ENCODE peak calls at places on chromosomes 7 and 10, in five cellular contexts. One of them, this sample, is unnamed.

GRCh38 chr7:100369105-100369504 is 4.2 kb upstream of the PILRA start:
- DNase-seq in CD8-positive, alpha-beta T cell: no peak
- DNase-seq in heart right ventricle: peak
- DNase-seq in colonic mucosa: peak
- DNase-seq in upper lobe of right lung: peak
- DNase-seq in this sample: no peak

GRCh38 chr7:2204446-2204845 is 28.3 kb downstream of the MAD1L1 start:
- DNase-seq in heart right ventricle: no peak
- DNase-seq in CD8-positive, alpha-beta T cell: no peak
- DNase-seq in colonic mucosa: no peak
- DNase-seq in upper lobe of right lung: peak
- DNase-seq in this sample: no peak

GRCh38 chr7:1008733-1009363 is 25.9 kb downstream of the CYP2W1 start:
- DNase-seq in CD8-positive, alpha-beta T cell: no peak
- DNase-seq in colonic mucosa: no peak
- DNase-seq in upper lobe of right lung: no peak
- DNase-seq in heart right ventricle: no peak
- DNase-seq in this sample: no peak

GRCh38 chr10:126439947-126440346 is 51.7 kb upstream of the ADAM12 start:
- DNase-seq in heart right ventricle: no peak
- DNase-seq in colonic mucosa: no peak
- DNase-seq in CD8-positive, alpha-beta T cell: no peak
- DNase-seq in upper lobe of right lung: no peak
- DNase-seq in this sample: no peak

GRCh38 chr7:121831320-121831719 is 41.6 kb upstream of the PTPRZ1 start:
- DNase-seq in colonic mucosa: no peak
- DNase-seq in heart right ventricle: no peak
- DNase-seq in upper lobe of right lung: no peak
- DNase-seq in CD8-positive, alpha-beta T cell: no peak
- DNase-seq in this sample: no peak

GRCh38 chr7:24549961-24550360 is 23.3 kb upstream of the PALS2 start:
- DNase-seq in heart right ventricle: no peak
- DNase-seq in colonic mucosa: no peak
- DNase-seq in CD8-positive, alpha-beta T cell: no peak
- DNase-seq in upper lobe of right lung: no peak
- DNase-seq in this sample: no peak

GRCh38 chr10:4733150-4733842 is 92.7 kb upstream of the AKR1E2 start:
- DNase-seq in heart right ventricle: no peak
- DNase-seq in colonic mucosa: no peak
- DNase-seq in upper lobe of right lung: no peak
- DNase-seq in CD8-positive, alpha-beta T cell: no peak
- DNase-seq in this sample: no peak

GRCh38 chr7:157502701-157503111 is 165.9 kb downstream of the DNAJB6 start:
- DNase-seq in CD8-positive, alpha-beta T cell: peak
- DNase-seq in upper lobe of right lung: peak
- DNase-seq in colonic mucosa: no peak
- DNase-seq in heart right ventricle: no peak
- DNase-seq in this sample: no peak

GRCh38 chr7:150343225-150343624 is 1.8 kb upstream of the RARRES2 start:
- DNase-seq in CD8-positive, alpha-beta T cell: no peak
- DNase-seq in upper lobe of right lung: peak
- DNase-seq in colonic mucosa: no peak
- DNase-seq in heart right ventricle: no peak
- DNase-seq in this sample: no peak

GRCh38 chr10:110376021-110376773 is 71.5 kb upstream of the SMNDC1 start:
- DNase-seq in heart right ventricle: peak
- DNase-seq in CD8-positive, alpha-beta T cell: no peak
- DNase-seq in upper lobe of right lung: peak
- DNase-seq in colonic mucosa: no peak
- DNase-seq in this sample: no peak

GRCh38 chr7:85750454-85750949 is 563.6 kb upstream of the SEMA3D start:
- DNase-seq in upper lobe of right lung: no peak
- DNase-seq in CD8-positive, alpha-beta T cell: no peak
- DNase-seq in colonic mucosa: peak
- DNase-seq in heart right ventricle: no peak
- DNase-seq in this sample: peak

GRCh38 chr7:13411641-13412040 is 577.8 kb downstream of the ETV1 start:
- DNase-seq in upper lobe of right lung: no peak
- DNase-seq in heart right ventricle: no peak
- DNase-seq in colonic mucosa: no peak
- DNase-seq in CD8-positive, alpha-beta T cell: no peak
- DNase-seq in this sample: peak

GRCh38 chr10:93352638-93353383 is 129.3 kb downstream of the MYOF start:
- DNase-seq in colonic mucosa: no peak
- DNase-seq in CD8-positive, alpha-beta T cell: no peak
- DNase-seq in upper lobe of right lung: no peak
- DNase-seq in heart right ventricle: no peak
- DNase-seq in this sample: no peak

GRCh38 chr7:123846217-123846891 is 1.4 kb downstream of the HYAL4 start:
- DNase-seq in upper lobe of right lung: no peak
- DNase-seq in colonic mucosa: no peak
- DNase-seq in heart right ventricle: no peak
- DNase-seq in CD8-positive, alpha-beta T cell: no peak
- DNase-seq in this sample: no peak

GRCh38 chr7:3733541-3734140 is 432.6 kb downstream of the SDK1 start:
- DNase-seq in CD8-positive, alpha-beta T cell: no peak
- DNase-seq in upper lobe of right lung: no peak
- DNase-seq in heart right ventricle: no peak
- DNase-seq in colonic mucosa: no peak
- DNase-seq in this sample: no peak

GRCh38 chr10:71473671-71474599 is 77.2 kb downstream of the CDH23 start:
- DNase-seq in heart right ventricle: peak
- DNase-seq in CD8-positive, alpha-beta T cell: no peak
- DNase-seq in upper lobe of right lung: no peak
- DNase-seq in colonic mucosa: no peak
- DNase-seq in this sample: no peak

GRCh38 chr10:111017093-111017492 is 59.7 kb upstream of the ADRA2A start:
- DNase-seq in colonic mucosa: no peak
- DNase-seq in upper lobe of right lung: no peak
- DNase-seq in heart right ventricle: no peak
- DNase-seq in CD8-positive, alpha-beta T cell: no peak
- DNase-seq in this sample: no peak

GRCh38 chr10:86363184-86363832 is 3.3 kb downstream of the GRID1 start:
- DNase-seq in heart right ventricle: peak
- DNase-seq in upper lobe of right lung: peak
- DNase-seq in colonic mucosa: no peak
- DNase-seq in CD8-positive, alpha-beta T cell: no peak
- DNase-seq in this sample: peak

GRCh38 chr10:1473874-1474273 is 263.5 kb downstream of the ADARB2 start:
- DNase-seq in heart right ventricle: no peak
- DNase-seq in colonic mucosa: no peak
- DNase-seq in upper lobe of right lung: no peak
- DNase-seq in CD8-positive, alpha-beta T cell: no peak
- DNase-seq in this sample: no peak

GRCh38 chr7:30782690-30783089 is 11.5 kb downstream of the MINDY4 start:
- DNase-seq in colonic mucosa: no peak
- DNase-seq in upper lobe of right lung: no peak
- DNase-seq in CD8-positive, alpha-beta T cell: no peak
- DNase-seq in heart right ventricle: no peak
- DNase-seq in this sample: no peak

GRCh38 chr7:150945853-150946825 is 32.0 kb downstream of the KCNH2 start:
- DNase-seq in heart right ventricle: peak
- DNase-seq in colonic mucosa: no peak
- DNase-seq in CD8-positive, alpha-beta T cell: no peak
- DNase-seq in upper lobe of right lung: peak
- DNase-seq in this sample: peak

GRCh38 chr7:50662059-50662689 is 97.0 kb upstream of the DDC start:
- DNase-seq in upper lobe of right lung: no peak
- DNase-seq in heart right ventricle: no peak
- DNase-seq in colonic mucosa: no peak
- DNase-seq in CD8-positive, alpha-beta T cell: peak
- DNase-seq in this sample: no peak

GRCh38 chr10:126459032-126459831 is 71.0 kb upstream of the ADAM12 start:
- DNase-seq in heart right ventricle: no peak
- DNase-seq in colonic mucosa: no peak
- DNase-seq in upper lobe of right lung: no peak
- DNase-seq in CD8-positive, alpha-beta T cell: no peak
- DNase-seq in this sample: no peak

GRCh38 chr7:97480700-97481410 is 251.0 kb upstream of the TAC1 start:
- DNase-seq in upper lobe of right lung: no peak
- DNase-seq in heart right ventricle: no peak
- DNase-seq in CD8-positive, alpha-beta T cell: no peak
- DNase-seq in colonic mucosa: no peak
- DNase-seq in this sample: peak

DNA sequence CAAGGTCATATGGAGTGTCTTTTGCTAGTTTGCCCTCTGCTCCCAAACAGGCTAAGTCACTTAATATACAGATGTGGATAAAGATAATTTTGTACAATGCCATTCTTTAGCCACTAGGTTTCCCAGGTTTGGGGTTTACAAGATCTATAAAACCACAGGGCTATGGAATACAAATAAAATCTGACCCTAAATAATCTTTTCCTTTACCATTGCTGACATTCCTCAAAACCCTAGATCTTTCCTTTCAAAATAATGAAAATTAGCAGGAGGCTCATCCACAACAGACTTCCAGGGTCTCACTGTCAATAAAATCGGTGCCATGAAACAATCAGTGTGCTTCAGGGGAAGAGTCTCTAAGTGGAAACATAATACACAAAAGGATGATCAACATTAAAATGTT is 148.4 kb downstream of the CPEB3 start:
- DNase-seq in colonic mucosa: no peak
- DNase-seq in heart right ventricle: no peak
- DNase-seq in upper lobe of right lung: no peak
- DNase-seq in CD8-positive, alpha-beta T cell: no peak
- DNase-seq in this sample: no peak
- TF ChIP-seq CTCF in colonic mucosa: no peak
- TF ChIP-seq CTCF in heart right ventricle: no peak
- TF ChIP-seq CTCF in upper lobe of right lung: no peak
- TF ChIP-seq CTCF in CD8-positive, alpha-beta T cell: no peak
- TF ChIP-seq CTCF in this sample: peak

DNA sequence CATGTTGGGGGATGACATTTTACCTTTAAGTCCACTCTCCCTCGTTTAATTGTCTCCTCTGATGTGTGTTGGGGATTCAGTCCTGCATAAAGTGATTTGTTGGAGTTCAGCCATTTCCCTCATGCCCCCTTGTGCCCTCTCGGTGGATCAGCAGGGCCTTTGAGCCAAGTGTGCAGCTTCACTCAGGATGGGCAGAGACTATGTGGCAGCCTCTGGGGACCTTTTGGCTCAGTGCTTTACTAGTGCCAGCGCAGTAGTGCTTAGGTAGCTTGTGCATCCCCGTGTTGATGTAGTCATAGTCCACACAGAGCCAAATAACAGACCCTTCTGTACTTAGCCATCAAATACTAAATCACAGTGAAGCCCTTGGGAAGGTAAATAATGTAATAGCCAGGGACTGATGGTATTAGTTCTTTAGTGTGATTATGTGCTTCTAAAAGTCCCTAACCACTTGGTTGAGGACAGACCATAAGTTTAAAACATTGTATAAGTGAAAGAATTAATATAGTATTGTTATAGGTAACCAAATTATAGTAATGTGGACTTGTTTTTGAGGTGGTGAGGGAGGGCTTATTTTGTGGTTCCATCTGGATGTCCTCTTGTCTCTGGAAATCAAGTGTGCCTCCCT is 11.4 kb downstream of the BUB3 start:
- DNase-seq in CD8-positive, alpha-beta T cell: no peak
- DNase-seq in colonic mucosa: no peak
- DNase-seq in upper lobe of right lung: no peak
- DNase-seq in heart right ventricle: no peak
- DNase-seq in this sample: no peak
- TF ChIP-seq CTCF in CD8-positive, alpha-beta T cell: no peak
- TF ChIP-seq CTCF in colonic mucosa: no peak
- TF ChIP-seq CTCF in upper lobe of right lung: no peak
- TF ChIP-seq CTCF in heart right ventricle: no peak
- TF ChIP-seq CTCF in this sample: no peak

DNA sequence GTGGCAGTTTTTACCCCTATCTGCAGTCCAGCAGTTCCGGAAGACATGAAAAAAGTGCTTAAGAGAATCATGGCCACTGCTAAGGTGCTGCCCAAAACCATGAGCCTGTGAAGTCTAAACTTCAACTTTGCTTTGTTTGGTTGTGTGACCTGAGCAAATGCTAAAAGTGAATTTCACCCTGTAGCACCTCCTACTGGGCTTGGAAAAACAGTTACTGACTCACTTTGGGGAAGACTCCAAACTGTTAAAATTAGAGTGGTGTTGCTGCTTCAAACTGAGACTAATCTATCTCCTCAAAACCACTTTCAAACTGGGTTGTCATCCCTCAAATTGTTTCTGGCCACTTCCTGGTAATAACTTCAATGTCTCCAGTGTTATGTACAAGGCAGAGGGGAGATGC is 21.3 kb downstream of the MKX start:
- DNase-seq in colonic mucosa: no peak
- DNase-seq in CD8-positive, alpha-beta T cell: no peak
- DNase-seq in heart right ventricle: no peak
- DNase-seq in upper lobe of right lung: no peak
- DNase-seq in this sample: no peak
- TF ChIP-seq CTCF in colonic mucosa: no peak
- TF ChIP-seq CTCF in CD8-positive, alpha-beta T cell: no peak
- TF ChIP-seq CTCF in heart right ventricle: peak
- TF ChIP-seq CTCF in upper lobe of right lung: peak
- TF ChIP-seq CTCF in this sample: no peak

GRCh38 chr7:33986456-33986855 is 81.1 kb downstream of the BMPER start:
- DNase-seq in CD8-positive, alpha-beta T cell: no peak
- DNase-seq in heart right ventricle: no peak
- DNase-seq in colonic mucosa: no peak
- DNase-seq in upper lobe of right lung: no peak
- DNase-seq in this sample: no peak
- TF ChIP-seq CTCF in CD8-positive, alpha-beta T cell: no peak
- TF ChIP-seq CTCF in heart right ventricle: no peak
- TF ChIP-seq CTCF in colonic mucosa: no peak
- TF ChIP-seq CTCF in upper lobe of right lung: no peak
- TF ChIP-seq CTCF in this sample: no peak

GRCh38 chr10:100008142-100008522 is 1.6 kb downstream of the DNMBP start:
- DNase-seq in colonic mucosa: no peak
- DNase-seq in upper lobe of right lung: no peak
- DNase-seq in heart right ventricle: no peak
- DNase-seq in CD8-positive, alpha-beta T cell: no peak
- DNase-seq in this sample: no peak

GRCh38 chr10:100008708-100009282 is 952 bp downstream of the DNMBP start:
- DNase-seq in CD8-positive, alpha-beta T cell: no peak
- DNase-seq in heart right ventricle: no peak
- DNase-seq in upper lobe of right lung: no peak
- DNase-seq in colonic mucosa: no peak
- DNase-seq in this sample: no peak

GRCh38 chr10:100009283-100009792 is 409 bp downstream of the DNMBP start:
- DNase-seq in heart right ventricle: peak
- DNase-seq in upper lobe of right lung: peak
- DNase-seq in colonic mucosa: peak
- DNase-seq in CD8-positive, alpha-beta T cell: no peak
- DNase-seq in this sample: peak

GRCh38 chr10:100007239-100008141 is 2.3 kb downstream of the DNMBP start:
- DNase-seq in CD8-positive, alpha-beta T cell: no peak
- DNase-seq in heart right ventricle: no peak
- DNase-seq in colonic mucosa: no peak
- DNase-seq in upper lobe of right lung: no peak
- DNase-seq in this sample: no peak

GRCh38 chr10:100009793-100010676 is at the start of gene DNMBP:
- DNase-seq in upper lobe of right lung: peak
- DNase-seq in heart right ventricle: peak
- DNase-seq in CD8-positive, alpha-beta T cell: peak
- DNase-seq in colonic mucosa: peak
- DNase-seq in this sample: peak
- TF ChIP-seq CTCF in upper lobe of right lung: peak
- TF ChIP-seq CTCF in heart right ventricle: peak
- TF ChIP-seq CTCF in CD8-positive, alpha-beta T cell: peak
- TF ChIP-seq CTCF in colonic mucosa: peak
- TF ChIP-seq CTCF in this sample: peak

This sample was measured in glutamatergic neuron.